ENCODE peak calls at places on chromosome 11, in eight cellular contexts. One of them, this sample, is unnamed.

GRCh38 chr11:42957831-42958230 is 354.0 kb upstream of the API5 start:
- DNase-seq in GM12878: no peak
- DNase-seq in H1: no peak
- DNase-seq in A549: no peak
- DNase-seq in IMR-90: no peak
- DNase-seq in K562: no peak
- DNase-seq in HepG2: no peak
- DNase-seq in SK-N-SH: peak; percentile 18
- DNase-seq in this sample: no peak

GRCh38 chr11:16969010-16970004 is 44.9 kb downstream of the PLEKHA7 start:
- DNase-seq in H1: no peak
- DNase-seq in GM12878: no peak
- DNase-seq in SK-N-SH: peak; percentile 70
- DNase-seq in HepG2: no peak
- DNase-seq in IMR-90: no peak
- DNase-seq in K562: no peak
- DNase-seq in A549: no peak
- DNase-seq in this sample: no peak

GRCh38 chr11:75014129-75014528 is 25.4 kb downstream of the NEU3 start:
- DNase-seq in H1: no peak
- DNase-seq in A549: peak; percentile 18
- DNase-seq in SK-N-SH: no peak
- DNase-seq in K562: no peak
- DNase-seq in GM12878: no peak
- DNase-seq in HepG2: no peak
- DNase-seq in IMR-90: peak; percentile 95
- DNase-seq in this sample: no peak

GRCh38 chr11:282171-282570 is 4.0 kb downstream of the NLRP6 start:
- DNase-seq in H1: no peak
- DNase-seq in IMR-90: no peak
- DNase-seq in K562: no peak
- DNase-seq in A549: no peak
- DNase-seq in GM12878: no peak
- DNase-seq in SK-N-SH: peak; percentile 25
- DNase-seq in HepG2: no peak
- DNase-seq in this sample: no peak

GRCh38 chr11:15843309-15843857 is 513.0 kb downstream of the SOX6 start:
- DNase-seq in K562: no peak
- DNase-seq in SK-N-SH: peak; percentile 60
- DNase-seq in HepG2: no peak
- DNase-seq in A549: no peak
- DNase-seq in GM12878: no peak
- DNase-seq in IMR-90: peak; percentile 11
- DNase-seq in H1: no peak
- DNase-seq in this sample: no peak

GRCh38 chr11:125768256-125769046 is 10.2 kb downstream of the PATE2 start:
- DNase-seq in IMR-90: no peak
- DNase-seq in A549: no peak
- DNase-seq in GM12878: no peak
- DNase-seq in H1: no peak
- DNase-seq in HepG2: no peak
- DNase-seq in SK-N-SH: no peak
- DNase-seq in K562: no peak
- DNase-seq in this sample: no peak

GRCh38 chr11:67066333-67066709 is 9.7 kb downstream of the RHOD start:
- DNase-seq in HepG2: no peak
- DNase-seq in IMR-90: no peak
- DNase-seq in GM12878: no peak
- DNase-seq in K562: no peak
- DNase-seq in A549: no peak
- DNase-seq in H1: no peak
- DNase-seq in SK-N-SH: no peak
- DNase-seq in this sample: no peak

GRCh38 chr11:3808846-3809623 is 675 bp downstream of the PGAP2 start:
- DNase-seq in HepG2: peak; percentile 74
- DNase-seq in IMR-90: peak; percentile 41
- DNase-seq in H1: no peak
- DNase-seq in GM12878: peak; percentile 41
- DNase-seq in K562: peak; percentile 60
- DNase-seq in A549: peak; percentile 81
- DNase-seq in SK-N-SH: peak; percentile 68
- DNase-seq in this sample: peak; percentile 37

GRCh38 chr11:12518606-12519385 is 141.4 kb downstream of the PARVA start:
- DNase-seq in A549: no peak
- DNase-seq in HepG2: no peak
- DNase-seq in GM12878: no peak
- DNase-seq in IMR-90: no peak
- DNase-seq in SK-N-SH: no peak
- DNase-seq in H1: no peak
- DNase-seq in K562: no peak
- DNase-seq in this sample: no peak

GRCh38 chr11:93740802-93741093 is 547 bp downstream of the TAF1D start:
- DNase-seq in H1: no peak
- DNase-seq in IMR-90: peak; percentile 49
- DNase-seq in HepG2: peak; percentile 60
- DNase-seq in SK-N-SH: peak; percentile 58
- DNase-seq in GM12878: no peak
- DNase-seq in A549: peak; percentile 70
- DNase-seq in K562: no peak
- DNase-seq in this sample: peak; percentile 29

GRCh38 chr11:35009191-35009940 is 92.9 kb downstream of the PDHX start:
- DNase-seq in H1: no peak
- DNase-seq in K562: no peak
- DNase-seq in HepG2: peak; percentile 44
- DNase-seq in GM12878: no peak
- DNase-seq in SK-N-SH: no peak
- DNase-seq in IMR-90: peak; percentile 74
- DNase-seq in A549: peak; percentile 92
- DNase-seq in this sample: no peak

GRCh38 chr11:2796091-2796490 is 89.5 kb downstream of the CDKN1C start:
- DNase-seq in IMR-90: no peak
- DNase-seq in HepG2: no peak
- DNase-seq in A549: no peak
- DNase-seq in H1: no peak
- DNase-seq in SK-N-SH: no peak
- DNase-seq in K562: no peak
- DNase-seq in GM12878: no peak
- DNase-seq in this sample: peak; percentile 8

GRCh38 chr11:776459-777287 is 614 bp downstream of the GATD1 start:
- DNase-seq in K562: peak; percentile 90
- DNase-seq in HepG2: no peak
- DNase-seq in A549: no peak
- DNase-seq in SK-N-SH: peak; percentile 98
- DNase-seq in H1: no peak
- DNase-seq in IMR-90: no peak
- DNase-seq in GM12878: no peak
- DNase-seq in this sample: peak; percentile 73

GRCh38 chr11:112627588-112628045 is 333.6 kb upstream of the NCAM1 start:
- DNase-seq in SK-N-SH: no peak
- DNase-seq in K562: no peak
- DNase-seq in GM12878: peak; percentile 83
- DNase-seq in A549: no peak
- DNase-seq in H1: no peak
- DNase-seq in HepG2: no peak
- DNase-seq in IMR-90: no peak
- DNase-seq in this sample: no peak

GRCh38 chr11:130379276-130379675 is 49.1 kb downstream of the ADAMTS8 start:
- DNase-seq in IMR-90: no peak
- DNase-seq in HepG2: no peak
- DNase-seq in H1: no peak
- DNase-seq in A549: no peak
- DNase-seq in GM12878: no peak
- DNase-seq in SK-N-SH: no peak
- DNase-seq in K562: no peak
- DNase-seq in this sample: no peak

GRCh38 chr11:102293873-102294601 is 23.2 kb upstream of the BIRC3 start:
- DNase-seq in GM12878: no peak
- DNase-seq in HepG2: peak; percentile 54
- DNase-seq in A549: peak; percentile 71
- DNase-seq in H1: no peak
- DNase-seq in K562: no peak
- DNase-seq in SK-N-SH: no peak
- DNase-seq in IMR-90: peak; percentile 66
- DNase-seq in this sample: no peak

GRCh38 chr11:36123353-36124220 is 165.6 kb downstream of the COMMD9 start:
- DNase-seq in H1: no peak
- DNase-seq in SK-N-SH: no peak
- DNase-seq in HepG2: no peak
- DNase-seq in A549: no peak
- DNase-seq in K562: no peak
- DNase-seq in IMR-90: no peak
- DNase-seq in GM12878: no peak
- DNase-seq in this sample: no peak
- TF ChIP-seq USF2 in H1: no peak
- TF ChIP-seq USF2 in SK-N-SH: no peak
- TF ChIP-seq USF2 in HepG2: no peak
- TF ChIP-seq USF2 in A549: no peak
- TF ChIP-seq USF2 in K562: peak; percentile 54
- TF ChIP-seq USF2 in IMR-90: no peak
- TF ChIP-seq USF2 in GM12878: no peak
- TF ChIP-seq USF2 in this sample: no peak

DNA sequence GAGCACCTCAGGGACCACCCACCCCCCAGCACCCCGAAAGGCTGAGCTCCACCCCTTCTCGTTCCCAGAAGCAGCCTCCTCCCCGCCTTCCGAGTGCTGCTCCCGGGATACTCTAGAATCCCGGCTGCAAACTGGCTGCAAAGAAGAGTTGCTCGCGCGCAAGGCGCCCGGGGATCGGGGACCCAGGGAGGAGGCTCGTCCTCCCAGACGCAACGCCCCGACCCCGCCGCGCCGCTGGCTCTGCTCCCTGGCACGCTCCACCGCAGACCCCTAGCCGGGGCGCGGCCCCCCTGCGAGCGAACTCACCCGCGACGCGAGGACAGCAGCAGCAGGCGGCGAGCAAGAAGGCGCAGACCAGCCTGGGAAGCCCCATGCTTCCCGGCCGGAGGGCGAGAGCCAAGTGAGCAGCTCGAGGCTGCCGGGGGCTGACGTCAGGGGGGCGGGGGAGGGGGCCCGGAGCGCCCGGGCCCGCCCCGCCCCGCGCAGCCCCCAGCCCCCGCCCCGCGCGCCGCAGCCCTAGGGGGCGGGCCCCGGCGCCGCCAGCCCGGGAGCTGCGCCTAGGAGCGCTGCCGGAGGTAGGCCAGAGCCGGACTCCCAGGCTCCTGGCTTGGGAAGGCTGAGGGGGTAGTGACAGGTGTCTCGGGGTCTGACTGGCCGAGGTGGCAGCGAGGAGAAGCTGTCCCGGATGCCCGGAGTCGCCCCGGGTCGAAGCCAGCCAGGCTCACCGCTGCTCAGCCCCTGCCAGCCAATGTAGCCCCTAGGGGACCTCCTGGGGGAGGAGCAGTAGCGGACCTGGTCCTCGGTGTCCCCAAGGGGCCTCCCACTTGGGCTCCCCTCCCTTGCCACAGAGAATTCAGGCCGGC is at the start of gene MCAM:
- DNase-seq in GM12878: no peak
- DNase-seq in H1: no peak
- DNase-seq in K562: peak; percentile 92
- DNase-seq in A549: no peak
- DNase-seq in SK-N-SH: peak; percentile 87
- DNase-seq in IMR-90: peak; percentile 48
- DNase-seq in HepG2: peak; percentile 41
- DNase-seq in this sample: peak; percentile 48
- TF ChIP-seq USF2 in GM12878: no peak
- TF ChIP-seq USF2 in H1: no peak
- TF ChIP-seq USF2 in K562: no peak
- TF ChIP-seq USF2 in A549: no peak
- TF ChIP-seq USF2 in SK-N-SH: no peak
- TF ChIP-seq USF2 in IMR-90: no peak
- TF ChIP-seq USF2 in HepG2: no peak
- TF ChIP-seq USF2 in this sample: no peak

GRCh38 chr11:20162824-20163777 is 2.8 kb upstream of the DBX1 start:
- DNase-seq in GM12878: no peak
- DNase-seq in K562: no peak
- DNase-seq in HepG2: no peak
- DNase-seq in IMR-90: peak; percentile 18
- DNase-seq in H1: no peak
- DNase-seq in SK-N-SH: peak; percentile 64
- DNase-seq in A549: peak; percentile 24
- DNase-seq in this sample: peak; percentile 69

GRCh38 chr11:20161230-20161918 is 1.1 kb upstream of the DBX1 start:
- DNase-seq in A549: no peak
- DNase-seq in H1: no peak
- DNase-seq in K562: no peak
- DNase-seq in IMR-90: no peak
- DNase-seq in HepG2: no peak
- DNase-seq in GM12878: no peak
- DNase-seq in SK-N-SH: peak; percentile 89
- DNase-seq in this sample: peak; percentile 71

GRCh38 chr11:20162340-20162739 is 2.1 kb upstream of the DBX1 start:
- DNase-seq in SK-N-SH: peak; percentile 20
- DNase-seq in H1: no peak
- DNase-seq in K562: no peak
- DNase-seq in HepG2: no peak
- DNase-seq in GM12878: no peak
- DNase-seq in IMR-90: no peak
- DNase-seq in A549: no peak
- DNase-seq in this sample: peak; percentile 24

GRCh38 chr11:20160425-20161229 is at the start of gene DBX1:
- DNase-seq in IMR-90: no peak
- DNase-seq in K562: no peak
- DNase-seq in A549: no peak
- DNase-seq in SK-N-SH: peak; percentile 22
- DNase-seq in HepG2: no peak
- DNase-seq in H1: no peak
- DNase-seq in GM12878: no peak
- DNase-seq in this sample: no peak

GRCh38 chr11:20161923-20162322 is 1.6 kb upstream of the DBX1 start:
- DNase-seq in SK-N-SH: peak; percentile 43
- DNase-seq in A549: no peak
- DNase-seq in HepG2: no peak
- DNase-seq in K562: no peak
- DNase-seq in IMR-90: no peak
- DNase-seq in H1: no peak
- DNase-seq in GM12878: no peak
- DNase-seq in this sample: no peak
- TF ChIP-seq USF2 in SK-N-SH: no peak
- TF ChIP-seq USF2 in A549: no peak
- TF ChIP-seq USF2 in HepG2: no peak
- TF ChIP-seq USF2 in K562: no peak
- TF ChIP-seq USF2 in IMR-90: no peak
- TF ChIP-seq USF2 in H1: no peak
- TF ChIP-seq USF2 in GM12878: no peak
- TF ChIP-seq USF2 in this sample: no peak

GRCh38 chr11:82268627-82269026 is 465.0 kb downstream of the FAM181B start:
- DNase-seq in H1: no peak
- DNase-seq in A549: no peak
- DNase-seq in HepG2: no peak
- DNase-seq in GM12878: no peak
- DNase-seq in K562: no peak
- DNase-seq in IMR-90: no peak
- DNase-seq in SK-N-SH: no peak
- DNase-seq in this sample: no peak

GRCh38 chr11:82261367-82261766 is 472.3 kb downstream of the FAM181B start:
- DNase-seq in SK-N-SH: no peak
- DNase-seq in IMR-90: no peak
- DNase-seq in HepG2: no peak
- DNase-seq in K562: no peak
- DNase-seq in H1: no peak
- DNase-seq in GM12878: no peak
- DNase-seq in A549: no peak
- DNase-seq in this sample: no peak

GRCh38 chr11:82270870-82271269 is 462.8 kb downstream of the FAM181B start:
- DNase-seq in K562: no peak
- DNase-seq in HepG2: no peak
- DNase-seq in SK-N-SH: no peak
- DNase-seq in IMR-90: no peak
- DNase-seq in H1: no peak
- DNase-seq in A549: no peak
- DNase-seq in GM12878: no peak
- DNase-seq in this sample: no peak

GRCh38 chr11:82267186-82267585 is 466.5 kb downstream of the FAM181B start:
- DNase-seq in SK-N-SH: no peak
- DNase-seq in H1: no peak
- DNase-seq in A549: no peak
- DNase-seq in HepG2: no peak
- DNase-seq in IMR-90: no peak
- DNase-seq in K562: no peak
- DNase-seq in GM12878: no peak
- DNase-seq in this sample: no peak
- TF ChIP-seq USF2 in SK-N-SH: no peak
- TF ChIP-seq USF2 in H1: no peak
- TF ChIP-seq USF2 in A549: no peak
- TF ChIP-seq USF2 in HepG2: no peak
- TF ChIP-seq USF2 in IMR-90: no peak
- TF ChIP-seq USF2 in K562: no peak
- TF ChIP-seq USF2 in GM12878: no peak
- TF ChIP-seq USF2 in this sample: no peak